ENCODE peak calls at places on chromosomes 5 and 9, in seven cellular contexts. B is heart right ventricle, O is sigmoid colon, J is OCI-LY7, C is upper lobe of right lung, H is IMR-90, R is left ventricle myocardium inferior. F is an unnamed sample.

GRCh38 chr5:90689064-90689463 is 130.5 kb downstream of the ADGRV1 start:
- DNase-seq in B (no peak), O (no peak), J (no peak), C (no peak), H (no peak), R (no peak), F (no peak)

GRCh38 chr9:124017929-124018730 is 6.6 kb downstream of the LHX2 start:
- DNase-seq in B (no peak), O (no peak), J (no peak), C (peak), H (no peak), R (no peak), F (no peak)

GRCh38 chr5:69268899-69269298 is 34.2 kb downstream of the CDK7 start:
- DNase-seq in B (no peak), O (no peak), J (peak), C (no peak), H (no peak), R (no peak), F (no peak)

GRCh38 chr5:32880781-32881180 is 169.7 kb downstream of the NPR3 start:
- DNase-seq in B (no peak), O (no peak), J (no peak), C (no peak), H (peak), R (no peak), F (no peak)

GRCh38 chr9:38033956-38034355 is 35.1 kb downstream of the SHB start:
- DNase-seq in B (no peak), O (no peak), J (no peak), C (no peak), H (no peak), R (no peak), F (no peak)

GRCh38 chr9:70411930-70412677 is 2.4 kb downstream of the KLF9 start:
- DNase-seq in B (peak), O (peak), J (no peak), C (peak), H (peak), R (peak), F (peak)

GRCh38 chr9:81116340-81117207 is 572.8 kb downstream of the TLE1 start:
- DNase-seq in B (no peak), O (no peak), J (no peak), C (no peak), H (peak), R (no peak), F (peak)

GRCh38 chr5:179868541-179868940 is 9.9 kb upstream of the MRNIP start:
- DNase-seq in B (no peak), O (peak), J (no peak), C (no peak), H (no peak), R (no peak), F (no peak)

GRCh38 chr9:93099551-93100264 is 3.7 kb downstream of the CARD19 start:
- DNase-seq in B (no peak), O (peak), J (no peak), C (peak), H (no peak), R (no peak), F (peak)

GRCh38 chr5:126490167-126490937 is 67.1 kb downstream of the GRAMD2B start:
- DNase-seq in B (no peak), O (peak), J (peak), C (no peak), H (no peak), R (no peak), F (no peak)

GRCh38 chr5:177163500-177163899 is 29.9 kb downstream of the NSD1 start:
- DNase-seq in B (no peak), O (no peak), J (no peak), C (no peak), H (no peak), R (no peak), F (no peak)

GRCh38 chr5:144307726-144308125 is 137.1 kb downstream of the KCTD16 start:
- DNase-seq in B (no peak), O (no peak), J (no peak), C (no peak), H (no peak), R (no peak), F (no peak)

GRCh38 chr9:116450378-116451139 is 236.5 kb upstream of the TRIM32 start:
- DNase-seq in B (no peak), O (no peak), J (no peak), C (peak), H (peak), R (no peak), F (no peak)

GRCh38 chr5:142839711-142840441 is 69.7 kb downstream of the ARHGAP26 start:
- DNase-seq in B (peak), O (peak), J (no peak), C (no peak), H (peak), R (peak), F (peak)

GRCh38 chr5:142838845-142839244 is 68.7 kb downstream of the ARHGAP26 start:
- DNase-seq in B (no peak), O (no peak), J (no peak), C (no peak), H (no peak), R (no peak), F (no peak)

GRCh38 chr5:142843029-142843905 is 73.1 kb downstream of the ARHGAP26 start:
- DNase-seq in B (peak), O (peak), J (no peak), C (no peak), H (no peak), R (peak), F (no peak)

GRCh38 chr5:142840591-142840990 is 70.4 kb downstream of the ARHGAP26 start:
- DNase-seq in B (no peak), O (no peak), J (no peak), C (no peak), H (no peak), R (no peak), F (no peak)

DNA sequence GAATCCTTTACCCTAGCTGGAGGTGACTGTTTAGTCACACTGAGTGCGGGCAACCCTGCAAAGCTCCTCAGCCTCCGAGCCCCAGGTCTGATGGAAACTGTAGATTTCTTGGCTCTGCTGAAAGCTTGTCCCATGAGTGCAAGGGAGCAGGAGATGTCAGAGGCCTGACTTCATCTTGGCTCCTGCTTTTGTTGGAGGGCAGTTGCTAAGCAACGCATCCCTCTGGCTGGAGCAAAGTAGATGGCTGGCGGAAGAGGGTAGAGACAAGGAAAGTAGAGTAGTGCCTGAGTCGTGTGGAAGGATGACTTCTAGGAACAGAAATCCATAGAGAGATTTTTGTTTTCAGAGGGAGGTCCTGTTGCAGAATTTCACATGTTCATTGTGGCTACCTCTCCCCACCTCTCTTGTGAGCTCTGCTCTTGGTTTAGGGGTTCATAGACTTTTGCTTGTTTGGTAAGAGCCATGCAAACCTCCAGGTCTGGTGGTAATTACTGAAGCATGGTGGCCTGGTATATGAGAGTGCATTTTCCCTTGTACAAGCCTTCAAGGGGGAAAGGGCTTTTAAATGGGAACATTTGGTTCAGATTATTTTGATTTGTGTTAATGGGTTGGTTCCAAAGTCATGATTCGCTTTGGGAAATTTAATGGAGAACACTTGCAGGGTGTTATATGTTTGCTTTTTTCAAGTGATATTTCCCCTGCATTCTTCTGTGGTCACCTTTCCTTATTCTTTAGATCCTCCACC is 71.5 kb downstream of the ARHGAP26 start:
- DNase-seq in B (peak), O (peak), J (no peak), C (no peak), H (peak), R (peak), F (no peak)
- H3K27ac ChIP-seq in B (no peak), O (peak), J (no peak), C (no peak), H (no peak), R (peak), F (no peak)

GRCh38 chr9:130937146-130938076 is 1.6 kb downstream of the FIBCD1 start:
- DNase-seq in B (no peak), O (no peak), J (no peak), C (no peak), H (no peak), R (no peak), F (no peak)
- H3K27ac ChIP-seq in B (no peak), O (no peak), J (no peak), C (no peak), H (no peak), R (no peak), F (no peak)

DNA sequence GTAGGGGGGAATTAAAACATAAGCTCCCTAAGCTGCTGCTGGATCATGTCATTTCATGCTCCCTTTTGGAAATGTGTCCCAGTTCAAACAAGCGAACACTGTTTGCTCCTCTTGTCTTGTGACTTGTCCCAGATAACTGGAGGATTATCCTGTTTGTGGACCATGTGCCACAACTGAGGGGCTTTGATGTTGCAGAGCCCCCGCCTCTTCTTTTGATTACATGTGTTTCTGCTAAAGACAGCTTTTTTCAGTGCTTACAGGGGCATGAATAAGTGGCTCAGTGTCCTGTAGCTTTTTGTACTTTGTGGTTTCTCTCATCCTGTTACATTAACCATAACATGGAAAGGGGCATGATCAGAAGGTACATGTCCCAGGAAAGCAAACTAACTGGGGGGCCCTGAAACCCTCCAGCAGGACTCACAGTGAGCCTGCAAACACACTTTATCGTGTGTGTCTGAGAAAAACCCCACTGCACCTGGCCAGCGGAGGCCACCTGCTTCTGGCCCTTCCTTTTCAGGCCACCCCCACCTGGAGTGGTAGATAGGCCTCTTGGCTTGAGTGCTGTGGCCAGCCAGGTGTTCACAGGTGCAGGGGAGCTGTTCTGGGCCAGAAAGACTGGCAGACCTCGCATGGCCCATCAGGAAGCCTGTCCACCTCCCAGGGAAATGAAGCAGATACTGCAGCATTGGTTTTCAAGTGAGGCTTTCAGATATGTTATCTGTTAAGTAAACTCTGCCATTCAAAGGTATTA is 285.6 kb downstream of the FANCC start:
- DNase-seq in B (no peak), O (no peak), J (peak), C (peak), H (no peak), R (no peak), F (no peak)
- H3K27ac ChIP-seq in B (peak), O (peak), J (no peak), C (peak), H (no peak), R (peak), F (peak)

GRCh38 chr5:1281038-1281882 is 13.6 kb downstream of the TERT start:
- DNase-seq in B (no peak), O (peak), J (no peak), C (peak), H (no peak), R (no peak), F (no peak)
- H3K27ac ChIP-seq in B (no peak), O (no peak), J (no peak), C (no peak), H (no peak), R (no peak), F (no peak)

DNA sequence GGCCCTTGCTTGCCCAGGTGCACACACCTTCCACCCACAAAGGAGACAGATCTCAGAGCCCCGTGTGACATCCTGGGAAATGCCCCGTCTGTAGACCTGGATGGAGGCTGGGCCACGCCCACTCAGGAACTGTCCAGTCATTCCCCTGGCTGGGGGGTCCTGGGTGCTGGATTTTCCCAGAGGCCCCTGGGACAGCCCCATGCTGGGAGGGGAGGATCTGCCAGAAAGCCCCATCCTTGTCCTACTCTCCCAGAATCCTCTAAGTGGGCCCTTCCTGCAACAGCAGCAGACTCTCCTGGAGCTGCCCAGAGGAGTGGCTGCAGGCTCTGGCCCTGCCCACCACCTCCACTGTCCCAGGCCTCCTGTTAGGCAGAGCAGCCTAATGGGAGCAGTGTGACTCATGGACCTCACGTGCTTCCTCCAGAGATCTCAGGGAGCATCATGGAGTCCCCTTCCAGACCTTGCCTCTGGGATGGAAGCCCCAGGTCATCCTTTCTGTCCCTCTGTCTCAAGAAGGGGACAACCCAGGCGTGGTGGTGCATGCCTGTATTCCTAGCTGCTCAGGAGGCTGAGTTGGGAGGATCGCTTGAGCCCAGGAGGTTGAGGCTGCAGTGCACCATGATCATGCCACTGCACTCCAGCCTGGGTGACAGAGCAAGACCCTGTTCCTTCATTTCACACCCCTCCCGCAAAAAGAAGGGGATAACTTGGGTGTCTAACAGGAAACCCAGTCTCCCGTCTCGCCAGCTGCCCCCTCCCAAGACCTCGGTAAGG is 51.7 kb downstream of the JADE2 start:
- DNase-seq in B (no peak), O (no peak), J (no peak), C (no peak), H (peak), R (no peak), F (peak)
- H3K27ac ChIP-seq in B (peak), O (no peak), J (no peak), C (no peak), H (no peak), R (peak), F (peak)

GRCh38 chr5:116765441-116765840 is 190.8 kb upstream of the SEMA6A start:
- DNase-seq in B (no peak), O (no peak), J (no peak), C (no peak), H (no peak), R (no peak), F (no peak)

GRCh38 chr5:116763987-116764866 is 189.6 kb upstream of the SEMA6A start:
- DNase-seq in B (no peak), O (no peak), J (no peak), C (no peak), H (no peak), R (no peak), F (no peak)

GRCh38 chr5:116764941-116765340 is 190.3 kb upstream of the SEMA6A start:
- DNase-seq in B (no peak), O (no peak), J (no peak), C (no peak), H (no peak), R (no peak), F (no peak)

GRCh38 chr5:116769470-116769869 is 194.8 kb upstream of the SEMA6A start:
- DNase-seq in B (no peak), O (no peak), J (no peak), C (no peak), H (no peak), R (no peak), F (no peak)

DNA sequence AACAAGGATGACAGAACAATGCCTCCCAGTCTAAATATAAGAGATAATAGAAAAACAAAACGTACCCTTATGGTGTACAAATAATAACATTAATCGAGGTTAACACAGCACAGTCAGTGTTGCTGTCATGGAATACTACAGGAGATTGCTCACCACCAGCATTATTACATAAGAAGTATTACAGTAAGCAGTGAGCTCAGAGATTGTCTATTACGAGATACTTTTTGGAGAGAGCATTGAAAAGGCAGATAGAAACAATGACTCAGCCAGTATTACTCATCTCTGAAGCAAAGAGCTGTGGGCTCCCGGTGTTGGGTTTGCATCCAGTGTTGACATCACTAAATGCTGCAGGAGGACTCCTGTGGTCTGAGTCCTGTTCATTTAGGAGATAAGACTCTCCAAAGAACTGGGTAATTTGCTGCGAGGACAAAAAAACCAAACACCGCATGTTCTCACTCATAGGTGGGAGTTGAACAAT is 191.9 kb upstream of the SEMA6A start:
- DNase-seq in B (no peak), O (peak), J (no peak), C (no peak), H (no peak), R (no peak), F (peak)
- H3K27ac ChIP-seq in B (no peak), O (peak), J (no peak), C (no peak), H (no peak), R (no peak), F (no peak)

GRCh38 chr5:76547891-76548524 is 75.2 kb downstream of the F2RL2 start:
- DNase-seq in B (no peak), O (no peak), J (peak), C (no peak), H (no peak), R (no peak), F (no peak)

GRCh38 chr5:76545184-76545583 is 78.0 kb downstream of the F2RL2 start:
- DNase-seq in B (no peak), O (no peak), J (no peak), C (no peak), H (no peak), R (no peak), F (no peak)

GRCh38 chr5:76547242-76547890 is 75.8 kb downstream of the F2RL2 start:
- DNase-seq in B (no peak), O (no peak), J (peak), C (no peak), H (no peak), R (no peak), F (no peak)

GRCh38 chr5:76548525-76549229 is 74.5 kb downstream of the F2RL2 start:
- DNase-seq in B (no peak), O (no peak), J (no peak), C (no peak), H (no peak), R (no peak), F (no peak)

DNA sequence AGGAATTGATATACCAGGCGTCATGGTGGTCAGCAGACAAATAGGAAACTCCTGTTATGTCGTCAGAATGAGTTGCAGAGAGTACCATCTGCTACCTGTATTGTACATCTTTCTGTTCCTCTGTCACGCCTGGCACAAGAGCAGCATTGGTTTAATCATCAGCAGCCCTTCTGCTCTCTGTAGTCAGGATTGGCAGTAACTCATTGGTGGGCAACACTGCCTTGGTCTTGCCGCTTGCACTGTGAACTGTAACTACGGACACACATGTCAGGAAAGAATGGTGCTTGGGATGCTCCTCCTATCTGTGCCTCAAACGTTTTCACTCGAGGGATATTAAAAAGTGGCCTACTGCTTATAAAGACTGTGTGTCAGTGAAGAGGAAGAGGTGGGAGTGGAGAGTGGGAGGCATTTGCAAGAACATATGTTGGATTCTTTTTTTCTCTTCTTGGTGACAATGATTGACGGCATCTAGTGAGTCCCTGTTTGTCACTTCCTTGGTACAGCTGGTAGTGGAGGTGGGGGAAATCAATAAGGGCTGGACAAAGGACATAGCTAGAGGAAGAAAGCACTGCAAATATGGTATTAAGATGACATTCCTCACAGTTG is 76.6 kb downstream of the F2RL2 start:
- DNase-seq in B (no peak), O (no peak), J (peak), C (no peak), H (no peak), R (no peak), F (no peak)
- H3K27ac ChIP-seq in B (no peak), O (peak), J (peak), C (peak), H (no peak), R (peak), F (no peak)

DNA sequence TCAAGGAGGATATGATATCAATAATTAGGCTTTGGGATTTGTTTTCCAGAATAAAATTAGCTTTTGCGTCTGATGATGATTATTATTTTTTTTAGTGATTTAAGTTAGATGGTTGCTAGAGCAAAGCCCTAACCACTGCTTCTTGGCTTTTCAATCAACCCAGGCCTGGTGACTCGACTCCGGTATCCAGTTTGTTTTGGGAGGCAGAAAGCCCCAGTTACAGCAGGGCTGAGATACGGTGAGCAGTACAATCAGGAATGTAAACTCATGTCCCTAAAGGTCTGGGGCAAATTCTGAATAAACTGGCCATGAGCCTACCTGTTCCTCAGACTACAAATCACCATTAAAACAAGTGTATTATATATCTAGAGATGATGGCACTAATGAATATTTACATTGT is 24.4 kb upstream of the CYFIP2 start:
- DNase-seq in B (no peak), O (no peak), J (no peak), C (no peak), H (peak), R (no peak), F (no peak)
- H3K27ac ChIP-seq in B (no peak), O (no peak), J (no peak), C (no peak), H (no peak), R (no peak), F (no peak)

F was measured in adrenal gland.